ENCODE peak calls at places on chromosome 19, in six cellular contexts. H is AG04450, Z is A549, E is B cell, D is pancreas, L is cardiac muscle cell. T is an unnamed sample.
A peak's percentile ranks its signal among the peaks of the same experiment; 100 is the strongest.

GRCh38 chr19:42313096-42313839 is at the start of gene TMEM145:
- DNase-seq in E (no peak), D (no peak), Z (peak; percentile 92), L (peak; percentile 84), H (no peak), T (peak; percentile 78)

GRCh38 chr19:32924200-32924599 is 47.6 kb downstream of the CEP89 start:
- DNase-seq in L (no peak), Z (no peak), D (no peak), H (peak; percentile 8), E (no peak), T (no peak)

GRCh38 chr19:29872224-29872731 is 60.5 kb downstream of the CCNE1 start:
- DNase-seq in D (no peak), E (no peak), H (no peak), Z (no peak), L (peak; percentile 33), T (peak; percentile 57)

GRCh38 chr19:53961523-53962345 is 1.0 kb upstream of the CACNG8 start:
- DNase-seq in Z (no peak), H (no peak), E (no peak), L (no peak), D (no peak), T (no peak)

GRCh38 chr19:6278740-6279619 is 795 bp downstream of the MLLT1 start:
- DNase-seq in Z (no peak), L (no peak), H (no peak), E (no peak), D (no peak), T (peak; percentile 41)

GRCh38 chr19:19966862-19967261 is 66.1 kb downstream of the ZNF93 start:
- DNase-seq in L (no peak), Z (no peak), E (no peak), D (no peak), H (no peak), T (no peak)

GRCh38 chr19:19448238-19448544 is 42.7 kb downstream of the GATAD2A start:
- DNase-seq in D (peak; percentile 69), L (no peak), Z (no peak), H (no peak), E (no peak), T (no peak)

GRCh38 chr19:7676854-7677253 is at the start of gene MCEMP1:
- DNase-seq in Z (no peak), L (no peak), E (no peak), H (no peak), D (no peak), T (no peak)

GRCh38 chr19:46385636-46386035 is 27.7 kb downstream of the CCDC8 start:
- DNase-seq in H (no peak), E (no peak), Z (no peak), D (no peak), L (no peak), T (no peak)

GRCh38 chr19:46660601-46661019 is 372 bp downstream of the DACT3 start:
- DNase-seq in Z (no peak), H (no peak), D (peak; percentile 43), E (no peak), L (no peak), T (no peak)

GRCh38 chr19:53581871-53582279 is 43.9 kb downstream of the ZNF331 start:
- DNase-seq in Z (no peak), E (no peak), D (no peak), H (no peak), L (no peak), T (no peak)

GRCh38 chr19:12800873-12801465 is 631 bp downstream of the PRDX2 start:
- DNase-seq in H (no peak), Z (no peak), D (peak; percentile 55), L (peak; percentile 60), E (no peak), T (peak; percentile 15)

GRCh38 chr19:30667227-30667626 is 295.0 kb downstream of the ZNF536 start:
- DNase-seq in H (no peak), E (no peak), L (no peak), Z (no peak), D (no peak), T (no peak)

GRCh38 chr19:46559203-46559602 is 41.9 kb upstream of the CALM3 start:
- DNase-seq in E (no peak), H (no peak), Z (no peak), L (no peak), D (no peak), T (no peak)

GRCh38 chr19:33039108-33039599 is 25.5 kb downstream of the RHPN2 start:
- DNase-seq in Z (no peak), D (no peak), E (no peak), L (no peak), H (no peak), T (no peak)

GRCh38 chr19:5393088-5393487 is 52.5 kb upstream of the PTPRS start:
- DNase-seq in D (no peak), Z (no peak), E (no peak), L (no peak), H (no peak), T (no peak)

GRCh38 chr19:13588953-13589833 is 82.9 kb upstream of the CACNA1A start:
- DNase-seq in H (peak; percentile 24), Z (peak; percentile 40), D (peak; percentile 32), L (peak; percentile 84), E (peak; percentile 78), T (peak; percentile 83)

GRCh38 chr19:18086590-18087138 is at the start of gene IL12RB1:
- DNase-seq in L (no peak), H (no peak), Z (no peak), D (no peak), E (peak; percentile 56), T (peak; percentile 58)

GRCh38 chr19:31548941-31549340 is 199.7 kb upstream of the TSHZ3 start:
- DNase-seq in H (peak; percentile 11), E (no peak), Z (no peak), D (no peak), L (peak; percentile 47), T (no peak)

GRCh38 chr19:23799321-23799720 is 40.6 kb upstream of the ZNF681 start:
- DNase-seq in L (peak; percentile 9), Z (no peak), H (no peak), D (no peak), E (no peak), T (no peak)

GRCh38 chr19:34120846-34121639 is 51.3 kb upstream of the LSM14A start:
- DNase-seq in D (no peak), E (peak; percentile 55), Z (peak; percentile 87), L (peak; percentile 23), H (peak; percentile 20), T (peak; percentile 62)

GRCh38 chr19:18697680-18698079 is 14.2 kb downstream of the CRTC1 start:
- DNase-seq in H (no peak), Z (no peak), E (no peak), L (no peak), D (peak; percentile 40), T (no peak)

GRCh38 chr19:46967578-46968018 is 52.0 kb upstream of the NPAS1 start:
- DNase-seq in H (no peak), L (no peak), Z (no peak), E (no peak), D (no peak), T (no peak)

GRCh38 chr19:1624458-1624857 is 19.2 kb upstream of the UQCR11 start:
- DNase-seq in Z (peak; percentile 61), D (no peak), H (no peak), E (peak; percentile 72), L (peak; percentile 67), T (no peak)

GRCh38 chr19:19613456-19613855 is 5.0 kb downstream of the PBX4 start:
- DNase-seq in D (no peak), Z (peak; percentile 49), E (no peak), H (no peak), L (no peak), T (no peak)

GRCh38 chr19:49019242-49019932 is 2.5 kb upstream of the LHB start:
- DNase-seq in D (peak; percentile 80), L (peak; percentile 81), Z (peak; percentile 74), E (peak; percentile 57), H (no peak), T (peak; percentile 85)

GRCh38 chr19:12984683-12985048 is 10.6 kb upstream of the NFIX start:
- DNase-seq in H (no peak), Z (no peak), L (no peak), E (no peak), D (no peak), T (no peak)

GRCh38 chr19:16115309-16116039 is 3.8 kb downstream of the RAB8A start:
- DNase-seq in Z (no peak), H (no peak), E (no peak), D (no peak), L (no peak), T (no peak)

GRCh38 chr19:16116067-16116466 is 4.4 kb downstream of the RAB8A start:
- DNase-seq in L (no peak), H (no peak), E (no peak), Z (no peak), D (no peak), T (no peak)

GRCh38 chr19:16118489-16119033 is 6.9 kb downstream of the RAB8A start:
- DNase-seq in L (no peak), H (no peak), D (no peak), E (peak; percentile 93), Z (no peak), T (peak; percentile 87)

GRCh38 chr19:16121141-16121540 is 9.5 kb downstream of the RAB8A start:
- DNase-seq in D (no peak), E (no peak), Z (no peak), L (no peak), H (no peak), T (no peak)

DNA sequence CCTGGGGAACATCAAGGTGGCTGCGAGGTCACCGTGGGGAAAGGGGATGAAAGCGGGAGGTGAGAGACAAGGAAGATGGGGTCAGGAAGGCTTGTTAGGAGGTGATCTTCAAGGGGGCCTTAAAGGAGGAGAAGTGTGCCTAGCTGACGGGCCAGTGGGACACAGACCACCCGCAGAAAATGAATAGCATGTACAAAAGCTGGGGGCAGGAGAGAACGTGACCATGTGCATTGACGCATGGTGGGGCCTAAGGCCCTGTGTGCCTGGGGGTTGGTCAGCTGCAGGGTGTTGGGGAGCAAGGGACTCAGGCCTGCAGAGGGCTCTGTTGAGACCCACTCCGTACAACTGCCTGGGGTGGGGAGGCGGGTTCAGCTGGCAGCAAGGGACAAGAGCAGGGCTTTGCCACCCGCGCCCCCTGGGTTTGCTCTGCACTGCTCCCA is 5.9 kb downstream of the RAB8A start:
- DNase-seq in D (no peak), H (no peak), Z (no peak), E (no peak), L (no peak), T (peak; percentile 77)
- TF ChIP-seq CTCF in D (no peak), H (peak; percentile 5), Z (no peak), E (no peak), L (no peak), T (peak; percentile 80)

GRCh38 chr19:37551123-37551993 is 43.2 kb downstream of the ZNF571 start:
- DNase-seq in E (peak; percentile 58), H (peak; percentile 7), D (no peak), L (no peak), Z (no peak), T (peak; percentile 85)
- TF ChIP-seq CTCF in E (peak; percentile 62), H (peak; percentile 49), D (no peak), L (peak; percentile 53), Z (no peak), T (peak; percentile 38)

DNA sequence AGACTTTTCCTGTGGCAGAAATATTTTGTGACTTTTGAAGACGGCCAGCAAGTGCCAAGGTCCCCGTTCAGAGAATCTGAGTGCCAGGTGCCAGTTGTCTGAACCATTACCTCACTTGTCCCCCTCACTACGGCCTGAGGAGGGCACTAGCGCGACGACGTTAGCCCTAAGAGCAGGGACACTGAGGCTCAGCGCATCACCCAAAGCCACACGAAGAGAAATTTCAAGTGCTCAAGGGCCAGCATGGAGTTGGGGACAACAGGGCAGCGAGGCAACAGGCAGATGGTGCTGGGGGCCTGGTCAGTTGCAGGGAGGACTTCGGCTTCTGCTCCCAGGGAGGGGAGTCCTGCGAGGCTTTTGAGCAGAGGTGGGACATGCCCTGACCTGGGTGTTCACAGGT is 9.5 kb upstream of the TYK2 start:
- DNase-seq in D (no peak), L (no peak), Z (no peak), H (no peak), E (no peak), T (no peak)
- TF ChIP-seq CTCF in D (no peak), L (peak; percentile 27), Z (no peak), H (peak; percentile 27), E (no peak), T (peak; percentile 33)

GRCh38 chr19:4375620-4376228 is 24.6 kb downstream of the SH3GL1 start:
- DNase-seq in E (peak; percentile 84), H (no peak), L (no peak), D (peak; percentile 39), Z (no peak), T (peak; percentile 62)
- TF ChIP-seq CTCF in E (peak; percentile 63), H (peak; percentile 62), L (peak; percentile 51), D (no peak), Z (no peak), T (peak; percentile 28)